ENCODE peak calls at places on chromosomes 7 and 10, in ten cellular contexts. I is epithelial cell of proximal tubule, U is MCF 10A, L is ELR, A is putamen, Z is EH, O is body of pancreas, E is A549, D is fibroblast of the conjunctiva, R is posterior cingulate gyrus. S is an unnamed sample.

GRCh38 chr7:5462216-5462615 is 38.6 kb upstream of the TNRC18 start:
- DNase-seq in I (no peak), A (no peak), Z (no peak), U (no peak), O (no peak), D (no peak), R (no peak), E (no peak), L (no peak), S (no peak)

GRCh38 chr10:101902032-101902799 is 58.6 kb upstream of the KCNIP2 start:
- DNase-seq in E (no peak), L (no peak), A (no peak), U (no peak), R (no peak), Z (no peak), I (no peak), O (no peak), D (no peak), S (peak; percentile 31)

GRCh38 chr7:26187380-26188290 is 12.9 kb downstream of the HNRNPA2B1 start:
- DNase-seq in E (no peak), U (no peak), A (no peak), O (no peak), I (no peak), R (peak; percentile 38), D (no peak), Z (no peak), L (peak; percentile 39), S (no peak)

GRCh38 chr7:1693991-1694524 is 24.0 kb downstream of the ELFN1 start:
- DNase-seq in U (no peak), O (peak; percentile 22), R (peak; percentile 93), E (no peak), D (peak; percentile 12), Z (peak; percentile 60), L (peak; percentile 53), I (no peak), A (peak; percentile 74), S (no peak)

GRCh38 chr10:98374176-98374969 is 40.6 kb downstream of the PYROXD2 start:
- DNase-seq in U (peak; percentile 55), O (no peak), L (peak; percentile 77), R (peak; percentile 78), A (no peak), I (peak; percentile 4), D (no peak), E (no peak), Z (peak; percentile 90), S (no peak)

GRCh38 chr7:159095979-159096411 is 48.7 kb downstream of the VIPR2 start:
- DNase-seq in R (peak; percentile 70), U (no peak), I (no peak), Z (no peak), E (no peak), A (no peak), D (no peak), L (no peak), O (peak; percentile 9), S (no peak)

GRCh38 chr7:26686448-26686981 is 177.9 kb downstream of the SKAP2 start:
- DNase-seq in D (no peak), A (no peak), U (peak; percentile 51), E (no peak), R (peak; percentile 34), Z (peak; percentile 54), O (no peak), I (peak; percentile 61), L (peak; percentile 68), S (no peak)

GRCh38 chr10:52353210-52353609 is 39.1 kb downstream of the DKK1 start:
- DNase-seq in D (no peak), R (no peak), O (no peak), L (peak; percentile 23), I (no peak), U (no peak), E (no peak), A (no peak), Z (no peak), S (no peak)

GRCh38 chr7:11707606-11708193 is 124.3 kb downstream of the THSD7A start:
- DNase-seq in Z (no peak), O (no peak), D (no peak), A (no peak), R (no peak), E (no peak), U (no peak), I (no peak), L (no peak), S (no peak)

GRCh38 chr7:139893999-139894398 is 64.9 kb downstream of the TBXAS1 start:
- DNase-seq in R (no peak), A (no peak), O (no peak), L (no peak), I (no peak), Z (no peak), E (no peak), D (no peak), U (peak; percentile 35), S (no peak)

S was measured in GM13977.